ENCODE peak calls at places on chromosomes 7 and 10, in five cellular contexts. I, M, R, X and J are unnamed samples.

GRCh38 chr7:117132385-117133120 is 179.3 kb downstream of the ST7 start:
- DNase-seq in X (no peak), I (no peak), R (peak), M (no peak), J (peak)

GRCh38 chr7:92178928-92179373 is at the start of gene LRRD1:
- DNase-seq in M (peak), X (peak), R (peak), I (peak), J (peak)

GRCh38 chr10:94251568-94251967 is 111.2 kb downstream of the NOC3L start:
- DNase-seq in R (no peak), X (peak), I (no peak), M (no peak), J (no peak)

GRCh38 chr7:19762631-19763030 is 10.8 kb downstream of the TMEM196 start:
- DNase-seq in X (no peak), R (no peak), I (no peak), M (no peak), J (peak)

GRCh38 chr10:119541459-119542356 is 811 bp downstream of the RGS10 start:
- DNase-seq in I (peak), X (no peak), M (peak), R (no peak), J (no peak)

GRCh38 chr7:147311332-147311731 is 1194.7 kb downstream of the CNTNAP2 start:
- DNase-seq in X (no peak), M (no peak), R (no peak), I (no peak), J (peak)

GRCh38 chr7:30994206-30995100 is 30.7 kb downstream of the GHRHR start:
- DNase-seq in R (no peak), X (no peak), M (no peak), I (no peak), J (no peak)

GRCh38 chr7:24283900-24284698 is at the start of gene NPY:
- DNase-seq in M (peak), I (no peak), R (no peak), X (peak), J (no peak)

GRCh38 chr7:102823715-102824114 is 74.9 kb downstream of the FAM185A start:
- DNase-seq in R (no peak), X (no peak), M (no peak), I (no peak), J (no peak)

GRCh38 chr10:127431525-127431924 is 117.6 kb upstream of the NPS start:
- DNase-seq in M (no peak), R (no peak), X (no peak), I (no peak), J (no peak)
- H3K4me3 ChIP-seq in M (no peak), R (no peak), X (no peak), I (no peak), J (no peak)

DNA sequence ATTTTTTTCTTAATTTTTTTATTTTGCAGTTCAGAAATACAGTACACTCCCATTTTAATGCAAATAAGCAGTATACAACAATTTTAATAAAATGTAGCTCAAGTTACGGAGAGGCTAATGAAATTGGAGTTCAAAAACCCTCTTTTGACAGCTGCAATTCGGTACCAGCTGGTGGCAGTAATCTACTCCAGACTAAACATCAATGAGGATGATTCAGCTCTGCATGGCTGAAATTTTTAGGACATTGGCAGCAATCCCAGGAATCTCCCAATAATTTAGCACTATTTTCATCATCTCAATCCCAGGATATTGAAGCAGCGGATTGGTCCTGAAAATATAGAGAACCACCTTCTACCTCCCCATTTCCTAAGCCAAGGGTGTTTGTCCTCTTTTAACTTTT is 278.8 kb downstream of the CACNA2D1 start:
- DNase-seq in X (no peak), I (no peak), M (no peak), R (peak), J (peak)
- TF ChIP-seq CTCF in X (peak), I (no peak), M (no peak), R (peak), J (peak)

GRCh38 chr7:158601090-158601489 is 13.5 kb upstream of the PTPRN2 start:
- DNase-seq in R (no peak), M (no peak), I (no peak), X (no peak), J (no peak)

GRCh38 chr7:158603773-158604755 is 16.4 kb upstream of the PTPRN2 start:
- DNase-seq in M (no peak), I (no peak), X (no peak), R (no peak), J (no peak)

GRCh38 chr7:158602041-158602440 is 14.4 kb upstream of the PTPRN2 start:
- DNase-seq in R (no peak), M (no peak), I (no peak), X (no peak), J (no peak)

GRCh38 chr7:158606111-158606510 is 18.5 kb upstream of the PTPRN2 start:
- DNase-seq in X (no peak), I (no peak), R (no peak), M (no peak), J (peak)

GRCh38 chr7:158602905-158603772 is 15.5 kb upstream of the PTPRN2 start:
- DNase-seq in R (no peak), X (no peak), I (no peak), M (no peak), J (no peak)
- H3K4me3 ChIP-seq in R (no peak), X (no peak), I (no peak), M (no peak), J (no peak)

GRCh38 chr7:80597875-80598274 is 40.6 kb upstream of the CD36 start:
- DNase-seq in M (no peak), I (no peak), R (no peak), X (no peak), J (no peak)
- TF ChIP-seq CTCF in M (no peak), I (no peak), R (no peak), X (no peak), J (no peak)

GRCh38 chr7:45421096-45421495 is 153.1 kb upstream of the ADCY1 start:
- DNase-seq in X (no peak), I (no peak), R (no peak), M (no peak), J (peak)
- H3K4me3 ChIP-seq in X (no peak), I (no peak), R (no peak), M (no peak), J (no peak)

GRCh38 chr10:8874972-8875371 is 820.5 kb downstream of the GATA3 start:
- DNase-seq in I (no peak), X (no peak), R (no peak), M (no peak), J (no peak)

GRCh38 chr10:8874268-8874667 is 819.8 kb downstream of the GATA3 start:
- DNase-seq in R (no peak), I (no peak), X (no peak), M (no peak), J (no peak)

GRCh38 chr10:8876171-8876570 is 821.7 kb downstream of the GATA3 start:
- DNase-seq in R (no peak), M (no peak), I (no peak), X (no peak), J (no peak)

GRCh38 chr10:8873310-8873709 is 818.8 kb downstream of the GATA3 start:
- DNase-seq in I (no peak), X (no peak), M (no peak), R (no peak), J (no peak)
- TF ChIP-seq CTCF in I (no peak), X (no peak), M (no peak), R (no peak), J (no peak)

DNA sequence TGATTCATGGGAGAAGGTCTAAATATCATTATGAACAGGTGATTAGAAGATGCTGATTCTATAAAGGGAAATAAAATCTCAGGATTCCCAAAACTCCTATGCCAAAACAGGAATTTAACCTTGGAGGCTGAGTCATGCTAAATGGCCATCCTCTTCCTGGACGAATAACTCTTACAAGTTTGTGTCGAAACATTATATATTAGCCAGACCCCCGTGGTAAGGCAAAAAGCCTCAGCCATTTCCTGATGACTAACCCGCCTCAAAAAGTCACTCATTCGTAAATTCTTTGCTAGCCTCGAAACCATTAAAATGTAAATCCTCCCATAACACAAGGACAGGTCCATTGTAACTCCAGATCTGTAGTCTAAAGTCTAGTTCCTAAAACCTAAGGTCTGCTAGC is 32.0 kb downstream of the CUL2 start:
- DNase-seq in M (no peak), I (no peak), R (peak), X (no peak), J (peak)
- H3K4me3 ChIP-seq in M (no peak), I (no peak), R (no peak), X (no peak), J (no peak)

GRCh38 chr7:98745722-98746318 is 124.0 kb downstream of the TMEM130 start:
- DNase-seq in R (no peak), M (peak), X (peak), I (peak), J (peak)
- TF ChIP-seq CTCF in R (peak), M (peak), X (peak), I (peak), J (peak)